ENCODE peak calls at places on chromosomes 3 and 15, in nine cellular contexts. M is anterior cingulate cortex; J is progenitor cell of endocrine pancreas; X is activated CD4-positive, alpha-beta T cell treated with anti-CD3 and anti-CD28 coated beads for 4 hours; P is NCI-H1105; R is NCI-H774; F is activated T-helper 1 cell treated with Interleukin-2 at 50 U/mL for 16 hours; V is posterior vena cava; Z is thoracic aorta. L is an unnamed sample.

GRCh38 chr3:150104564-150104963 is 133.9 kb upstream of the PFN2 start:
- DNase-seq in M (no peak), J (no peak), X (no peak), P (no peak), R (no peak), F (no peak), V (no peak), Z (no peak), L (no peak)

GRCh38 chr3:9552252-9552999 is 1.2 kb downstream of the LHFPL4 start:
- DNase-seq in M (no peak), J (peak; percentile 81), X (peak; percentile 1), P (no peak), R (no peak), F (peak; percentile 5), V (peak; percentile 84), Z (no peak), L (peak; percentile 37)

GRCh38 chr3:99875925-99876781 is 58.5 kb downstream of the CMSS1 start:
- DNase-seq in M (peak; percentile 66), J (peak; percentile 82), X (peak; percentile 65), P (peak; percentile 63), R (no peak), F (peak; percentile 53), V (peak; percentile 96), Z (no peak), L (peak; percentile 94)

GRCh38 chr3:23991236-23992050 is 46.4 kb downstream of the NR1D2 start:
- DNase-seq in M (no peak), J (no peak), X (no peak), P (peak; percentile 51), R (peak; percentile 75), F (no peak), V (no peak), Z (no peak), L (no peak)

GRCh38 chr3:6444888-6445658 is 415.8 kb upstream of the GRM7 start:
- DNase-seq in M (no peak), J (no peak), X (no peak), P (no peak), R (no peak), F (no peak), V (no peak), Z (no peak), L (no peak)

GRCh38 chr3:23607184-23607847 is 198.4 kb upstream of the UBE2E1 start:
- DNase-seq in M (no peak), J (no peak), X (no peak), P (no peak), R (no peak), F (no peak), V (no peak), Z (no peak), L (no peak)

GRCh38 chr3:100709840-100710235 is 544 bp downstream of the TFG start:
- DNase-seq in M (no peak), J (peak; percentile 59), X (no peak), P (peak; percentile 24), R (peak; percentile 20), F (peak; percentile 16), V (peak; percentile 86), Z (no peak), L (peak; percentile 90)

GRCh38 chr3:16761576-16761975 is 123.2 kb upstream of the PLCL2 start:
- DNase-seq in M (no peak), J (no peak), X (no peak), P (no peak), R (no peak), F (no peak), V (no peak), Z (no peak), L (no peak)

GRCh38 chr3:54358969-54359648 is 236.8 kb downstream of the CACNA2D3 start:
- DNase-seq in M (no peak), J (no peak), X (no peak), P (peak; percentile 67), R (peak; percentile 2), F (no peak), V (no peak), Z (no peak), L (no peak)

GRCh38 chr15:42457445-42458442 is 33.2 kb downstream of the ZNF106 start:
- DNase-seq in M (no peak), J (no peak), X (no peak), P (no peak), R (no peak), F (no peak), V (peak; percentile 83), Z (peak; percentile 40), L (no peak)

GRCh38 chr15:79209690-79210089 is 72.8 kb upstream of the ANKRD34C start:
- DNase-seq in M (no peak), J (peak; percentile 34), X (no peak), P (no peak), R (no peak), F (no peak), V (no peak), Z (no peak), L (no peak)

GRCh38 chr3:2523251-2523836 is 424.7 kb downstream of the CNTN4 start:
- DNase-seq in M (no peak), J (no peak), X (no peak), P (no peak), R (no peak), F (no peak), V (no peak), Z (no peak), L (no peak)

GRCh38 chr3:193882091-193882490 is 253.9 kb upstream of the HES1 start:
- DNase-seq in M (no peak), J (no peak), X (no peak), P (no peak), R (no peak), F (no peak), V (no peak), Z (no peak), L (no peak)

GRCh38 chr3:174335324-174335723 is 523.8 kb upstream of the NAALADL2 start:
- DNase-seq in M (no peak), J (no peak), X (no peak), P (no peak), R (no peak), F (no peak), V (no peak), Z (no peak), L (no peak)

GRCh38 chr3:23479026-23479425 is 275.9 kb downstream of the UBE2E2 start:
- DNase-seq in M (no peak), J (no peak), X (no peak), P (no peak), R (no peak), F (no peak), V (no peak), Z (no peak), L (no peak)

GRCh38 chr3:179729981-179730380 is 77.1 kb downstream of the USP13 start:
- DNase-seq in M (no peak), J (no peak), X (no peak), P (no peak), R (no peak), F (no peak), V (no peak), Z (no peak), L (no peak)

GRCh38 chr3:170716172-170716800 is 130.4 kb upstream of the SLC7A14 start:
- DNase-seq in M (no peak), J (no peak), X (no peak), P (no peak), R (no peak), F (no peak), V (no peak), Z (no peak), L (no peak)

GRCh38 chr15:98896802-98897732 is 110.5 kb downstream of the PGPEP1L start:
- DNase-seq in M (no peak), J (no peak), X (no peak), P (no peak), R (no peak), F (no peak), V (no peak), Z (no peak), L (no peak)

L was measured in spleen.